ENCODE peak calls at places on chromosomes 2 and 18, in ten cellular contexts. B is astrocyte, E is fibroblast of mammary gland, W is heart left ventricle, Z is fibroblast of villous mesenchyme, K is Calu3, N is hepatocyte, S is progenitor cell of endocrine pancreas, U is neural crest cell, O is HCT116. R is an unnamed sample.
A peak's percentile ranks its signal among the peaks of the same experiment; 100 is the strongest.

GRCh38 chr2:61090386-61090921 is 24.8 kb downstream of the SANBR start:
- DNase-seq in B (no peak), S (no peak), E (no peak), W (no peak), O (no peak), Z (peak; percentile 5), U (no peak), N (no peak), K (no peak), R (no peak)

GRCh38 chr18:62281684-62282083 is 43.4 kb upstream of the TNFRSF11A start:
- DNase-seq in B (peak; percentile 83), U (no peak), E (peak; percentile 92), S (no peak), W (no peak), Z (peak; percentile 84), K (no peak), O (no peak), N (no peak), R (no peak)

GRCh38 chr2:109355192-109355843 is 226.3 kb downstream of the SH3RF3 start:
- DNase-seq in N (no peak), U (no peak), O (no peak), B (no peak), E (no peak), W (no peak), K (no peak), S (no peak), Z (no peak), R (peak; percentile 33)

GRCh38 chr2:167602122-167602521 is 645.3 kb downstream of the STK39 start:
- DNase-seq in O (no peak), Z (no peak), K (no peak), S (no peak), U (no peak), B (no peak), W (no peak), E (no peak), N (no peak), R (no peak)

GRCh38 chr2:192197387-192197786 is 2.7 kb upstream of the TMEFF2 start:
- DNase-seq in N (no peak), Z (no peak), B (no peak), O (no peak), S (no peak), K (no peak), E (peak; percentile 33), U (no peak), W (no peak), R (no peak)

GRCh38 chr2:181778621-181779195 is 98.4 kb upstream of the NEUROD1 start:
- DNase-seq in W (no peak), B (no peak), U (no peak), E (no peak), Z (peak; percentile 38), K (no peak), N (no peak), S (no peak), O (peak; percentile 90), R (no peak)

GRCh38 chr2:158995677-158996049 is 27.2 kb downstream of the TANC1 start:
- DNase-seq in O (no peak), U (no peak), N (no peak), S (no peak), W (no peak), K (no peak), E (no peak), Z (no peak), B (no peak), R (no peak)

GRCh38 chr2:199946196-199946595 is 9.1 kb downstream of the TYW5 start:
- DNase-seq in E (no peak), N (no peak), W (no peak), Z (no peak), U (no peak), B (no peak), S (no peak), K (no peak), O (no peak), R (no peak)

GRCh38 chr18:75492897-75493296 is 65.4 kb upstream of the SMIM21 start:
- DNase-seq in W (no peak), S (no peak), O (no peak), K (no peak), Z (no peak), B (peak; percentile 70), N (no peak), E (no peak), U (no peak), R (no peak)

GRCh38 chr2:49490710-49491109 is 336.4 kb upstream of the FSHR start:
- DNase-seq in N (peak; percentile 67), O (no peak), K (peak; percentile 24), S (no peak), Z (no peak), U (no peak), W (peak; percentile 23), B (no peak), E (no peak), R (no peak)
- TF ChIP-seq CTCF in N (peak; percentile 46), O (peak; percentile 47), K (peak; percentile 36), S (peak; percentile 47), Z (no peak), U (peak; percentile 64), W (peak; percentile 27), B (no peak), E (peak; percentile 11), R (no peak)

GRCh38 chr2:77519888-77520506 is 2.2 kb downstream of the LRRTM4 start:
- DNase-seq in E (no peak), B (no peak), Z (no peak), N (no peak), O (no peak), K (no peak), U (no peak), W (no peak), S (no peak), R (no peak)

GRCh38 chr2:77521482-77521881 is 694 bp downstream of the LRRTM4 start:
- DNase-seq in K (no peak), N (no peak), O (no peak), E (no peak), Z (no peak), B (no peak), S (no peak), W (no peak), U (no peak), R (no peak)

GRCh38 chr2:77522883-77523282 is 707 bp upstream of the LRRTM4 start:
- DNase-seq in E (no peak), S (no peak), O (no peak), B (no peak), Z (no peak), K (no peak), U (no peak), W (no peak), N (no peak), R (no peak)

GRCh38 chr2:77520981-77521380 is 1.2 kb downstream of the LRRTM4 start:
- DNase-seq in E (no peak), Z (no peak), W (no peak), O (no peak), S (no peak), B (no peak), N (no peak), U (no peak), K (no peak), R (no peak)

DNA sequence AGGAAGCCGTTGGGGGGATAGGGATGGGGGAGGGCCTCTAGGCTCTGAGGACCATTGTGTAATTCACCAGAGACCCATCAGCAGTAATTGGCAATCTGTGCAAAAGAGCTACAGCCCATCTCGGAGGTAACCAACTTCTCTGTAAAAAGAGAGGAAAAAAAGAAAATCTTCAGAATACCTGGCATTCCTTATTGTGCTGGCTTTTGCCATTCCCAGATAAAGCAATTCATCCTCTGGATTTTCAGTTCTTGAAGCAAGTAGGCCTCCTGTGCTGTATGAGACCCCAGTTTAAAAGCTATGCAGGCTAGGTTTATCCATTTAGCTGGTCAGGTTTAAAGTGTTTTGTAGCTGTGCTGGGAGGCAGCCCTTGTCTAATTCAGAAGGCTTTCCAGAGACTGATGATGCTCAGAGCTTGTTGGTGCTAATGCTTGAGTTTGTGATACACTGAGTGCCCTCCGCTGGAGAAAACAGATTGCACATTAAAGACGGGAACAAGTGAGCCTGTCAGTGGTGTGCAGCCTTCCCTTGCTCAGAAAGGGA is at the start of gene LRRTM4:
- DNase-seq in U (no peak), S (no peak), Z (no peak), O (no peak), K (no peak), W (peak; percentile 37), B (no peak), E (no peak), N (peak; percentile 47), R (no peak)
- TF ChIP-seq CTCF in U (peak; percentile 51), S (peak; percentile 7), Z (no peak), O (no peak), K (no peak), W (no peak), B (no peak), E (no peak), N (peak; percentile 45), R (no peak)

DNA sequence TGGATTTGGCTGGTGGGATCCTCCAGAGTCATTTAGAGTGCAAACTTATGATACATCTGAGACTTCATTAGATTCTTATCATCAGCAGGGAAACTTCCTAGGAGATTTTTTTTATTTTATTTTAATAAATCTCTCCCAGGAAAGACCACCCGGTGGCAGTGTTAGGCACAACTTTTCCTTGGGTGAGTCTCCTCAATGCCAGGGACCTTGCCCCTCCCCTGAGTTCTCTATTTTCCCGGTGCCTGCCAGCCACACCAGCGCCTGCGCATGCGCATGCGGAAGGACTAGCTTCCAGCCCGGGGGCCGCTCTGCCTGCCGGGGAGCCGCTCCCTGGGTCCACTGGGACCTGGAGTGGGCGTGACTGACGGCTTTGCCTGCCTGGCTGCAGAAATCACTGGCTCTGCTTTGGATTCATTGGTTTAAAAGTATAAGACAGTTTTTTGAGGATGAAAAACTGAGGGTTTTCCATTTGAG is 86.6 kb downstream of the TMEM182 start:
- DNase-seq in O (no peak), U (peak; percentile 75), N (peak; percentile 93), W (peak; percentile 93), K (peak; percentile 86), E (peak; percentile 50), Z (no peak), B (peak; percentile 36), S (peak; percentile 68), R (no peak)
- TF ChIP-seq CTCF in O (no peak), U (peak; percentile 35), N (peak; percentile 29), W (peak; percentile 9), K (no peak), E (no peak), Z (no peak), B (no peak), S (peak; percentile 45), R (no peak)

DNA sequence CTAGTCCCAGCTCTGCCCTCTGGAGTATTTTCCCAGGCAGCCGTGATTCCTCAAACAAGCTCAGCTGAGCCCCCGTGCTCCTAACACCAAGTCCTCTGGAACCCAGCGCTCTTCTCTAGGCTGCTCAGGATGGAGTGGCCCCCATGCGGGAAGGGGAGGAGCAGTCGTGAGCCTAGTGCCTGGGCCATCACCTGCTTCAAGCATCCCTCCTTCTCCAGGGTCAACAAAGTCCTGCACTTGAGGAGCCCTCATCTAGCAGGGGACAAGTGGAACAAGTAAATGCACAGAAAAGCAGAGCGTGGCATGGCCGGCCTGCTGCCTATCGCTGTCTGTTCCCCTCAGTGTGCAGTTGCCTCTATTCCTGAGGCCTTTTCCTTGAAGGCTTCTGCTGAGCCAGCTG is 168.6 kb downstream of the INHBB start:
- DNase-seq in B (no peak), K (no peak), W (no peak), S (no peak), U (no peak), Z (no peak), N (no peak), E (no peak), O (no peak), R (no peak)
- TF ChIP-seq CTCF in B (no peak), K (no peak), W (no peak), S (no peak), U (no peak), Z (no peak), N (no peak), E (no peak), O (no peak), R (no peak)